ENCODE peak calls at places on chromosome 20, in ten cellular contexts. L is vagina, V is astrocyte of the spinal cord, R is upper lobe of right lung, N is fibroblast of lung, W is fibroblast of pulmonary artery, D is PC-3, P is heart left ventricle, F is A549, A is breast epithelium. C is an unnamed sample.
A peak's percentile ranks its signal among the peaks of the same experiment; 100 is the strongest.

GRCh38 chr20:6999381-6999780 is 231.9 kb downstream of the BMP2 start:
- DNase-seq in L (no peak), V (no peak), R (no peak), N (no peak), W (no peak), D (no peak), P (no peak), F (no peak), A (no peak), C (no peak)

GRCh38 chr20:62337558-62338293 is 29.4 kb downstream of the LAMA5 start:
- DNase-seq in L (no peak), V (no peak), R (no peak), N (no peak), W (no peak), D (no peak), P (no peak), F (no peak), A (no peak), C (no peak)

GRCh38 chr20:43662943-43663655 is 3.8 kb upstream of the MYBL2 start:
- DNase-seq in L (no peak), V (no peak), R (no peak), N (no peak), W (no peak), D (peak; percentile 78), P (no peak), F (no peak), A (no peak), C (peak; percentile 69)

GRCh38 chr20:38671701-38672292 is 52.5 kb upstream of the SLC32A1 start:
- DNase-seq in L (no peak), V (no peak), R (no peak), N (no peak), W (no peak), D (no peak), P (no peak), F (no peak), A (no peak), C (no peak)

GRCh38 chr20:23205656-23206055 is 119.5 kb upstream of the CD93 start:
- DNase-seq in L (no peak), V (peak; percentile 6), R (no peak), N (peak; percentile 83), W (peak; percentile 74), D (peak; percentile 51), P (peak; percentile 78), F (no peak), A (no peak), C (peak; percentile 69)

GRCh38 chr20:36070451-36070850 is 84.1 kb upstream of the EPB41L1 start:
- DNase-seq in L (no peak), V (no peak), R (no peak), N (no peak), W (no peak), D (no peak), P (no peak), F (no peak), A (peak; percentile 58), C (no peak)

GRCh38 chr20:32474009-32474716 is 111.0 kb downstream of the NOL4L start:
- DNase-seq in L (no peak), V (no peak), R (peak; percentile 74), N (no peak), W (no peak), D (no peak), P (no peak), F (no peak), A (no peak), C (no peak)

GRCh38 chr20:53839423-53840176 is 230.8 kb downstream of the BCAS1 start:
- DNase-seq in L (no peak), V (no peak), R (no peak), N (no peak), W (no peak), D (peak; percentile 43), P (peak; percentile 37), F (no peak), A (no peak), C (no peak)

GRCh38 chr20:24949756-24950127 is 673 bp downstream of the CST7 start:
- DNase-seq in L (no peak), V (no peak), R (no peak), N (no peak), W (no peak), D (no peak), P (no peak), F (no peak), A (no peak), C (no peak)
- H3K4me3 ChIP-seq in L (peak overlapping the region; percentile 16), V (no peak overlapping the region), R (peak overlapping the region; percentile 33), N (no peak overlapping the region), W (no peak overlapping the region), D (no peak overlapping the region), P (no peak overlapping the region), F (no peak overlapping the region), A (peak overlapping the region; percentile 26), C (no peak overlapping the region)

GRCh38 chr20:51574248-51575033 is 31.9 kb upstream of the NFATC2 start:
- DNase-seq in L (no peak), V (no peak), R (no peak), N (no peak), W (no peak), D (peak; percentile 45), P (no peak), F (no peak), A (no peak), C (peak; percentile 23)

GRCh38 chr20:51575486-51575885 is 33.0 kb upstream of the NFATC2 start:
- DNase-seq in L (no peak), V (no peak), R (no peak), N (no peak), W (no peak), D (no peak), P (no peak), F (no peak), A (no peak), C (no peak)

GRCh38 chr20:51578145-51578459 is 35.6 kb upstream of the NFATC2 start:
- DNase-seq in L (no peak), V (no peak), R (no peak), N (no peak), W (no peak), D (no peak), P (no peak), F (no peak), A (no peak), C (no peak)

GRCh38 chr20:51579137-51579536 is 36.6 kb upstream of the NFATC2 start:
- DNase-seq in L (no peak), V (peak; percentile 75), R (no peak), N (no peak), W (no peak), D (peak; percentile 28), P (no peak), F (no peak), A (no peak), C (peak; percentile 69)

DNA sequence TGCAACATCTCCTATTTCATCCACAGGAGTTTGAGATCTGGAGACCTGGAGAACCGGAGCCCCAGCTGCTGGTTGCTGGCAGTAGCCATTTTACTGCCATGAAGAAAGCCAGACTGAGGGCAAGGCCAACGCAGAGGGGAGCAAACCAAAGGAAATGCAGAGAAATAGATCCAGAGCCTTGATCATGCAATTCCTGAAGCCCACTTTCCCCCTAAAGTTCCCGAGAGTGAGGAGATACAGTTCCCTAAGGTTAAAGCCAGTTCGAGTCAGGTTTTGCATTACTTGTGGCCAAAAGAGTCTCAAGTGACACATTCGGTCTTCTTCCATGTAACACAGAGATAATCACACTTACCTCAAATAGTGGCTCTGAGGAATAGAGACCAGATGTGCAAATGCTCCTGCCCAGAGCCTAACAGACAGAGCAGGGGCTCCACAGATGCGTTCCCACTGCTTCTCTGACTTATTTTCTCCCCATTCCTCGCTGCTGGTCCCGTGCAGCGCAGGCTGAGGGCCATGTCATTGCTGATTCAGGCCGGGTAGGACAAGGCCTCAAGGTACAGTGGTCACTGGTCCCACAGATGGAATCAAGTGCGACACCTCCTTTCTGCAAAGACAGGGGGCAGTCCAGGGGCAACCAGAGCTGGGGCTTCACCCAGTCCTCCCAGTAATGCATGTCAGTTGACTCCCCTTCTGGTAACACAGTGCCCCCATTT is 35.1 kb upstream of the NFATC2 start:
- DNase-seq in L (no peak), V (no peak), R (no peak), N (no peak), W (no peak), D (no peak), P (no peak), F (no peak), A (no peak), C (no peak)
- TF ChIP-seq CTCF in L (no peak), V (no peak), R (no peak), N (no peak), W (no peak), D (no peak), P (no peak), F (no peak), A (no peak), C (no peak)

GRCh38 chr20:20491110-20491783 is 123.3 kb downstream of the INSM1 start:
- DNase-seq in L (no peak), V (peak; percentile 64), R (no peak), N (peak; percentile 64), W (peak; percentile 4), D (peak; percentile 24), P (no peak), F (no peak), A (no peak), C (peak; percentile 11)
- H3K4me3 ChIP-seq in L (no peak overlapping the region), V (no peak overlapping the region), R (no peak overlapping the region), N (no peak overlapping the region), W (no peak overlapping the region), D (no peak overlapping the region), P (no peak overlapping the region), F (no peak overlapping the region), A (no peak overlapping the region), C (no peak overlapping the region)

DNA sequence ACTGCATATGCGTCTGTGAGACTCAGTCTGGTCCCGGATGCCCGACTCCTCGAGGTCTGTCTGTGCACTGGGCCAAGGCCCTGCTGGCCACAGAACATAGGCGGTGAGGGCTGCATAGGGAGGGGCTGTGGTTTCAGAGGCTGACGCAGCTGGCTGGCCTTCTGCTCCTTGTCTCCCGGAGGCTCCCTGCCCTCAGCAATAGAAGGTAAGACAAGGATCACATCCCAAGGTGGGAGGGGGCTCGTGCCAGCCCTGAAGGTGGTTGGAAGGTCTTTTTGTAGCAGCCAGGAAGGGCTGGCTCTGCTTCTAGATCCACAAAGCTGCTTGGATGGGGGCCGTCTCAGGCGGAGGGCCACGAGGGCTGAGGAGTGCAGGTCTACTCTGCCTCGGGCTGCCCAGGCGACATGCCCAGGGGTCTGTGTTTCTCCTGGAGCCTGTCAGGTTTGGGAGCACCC is 239.8 kb upstream of the SULF2 start:
- DNase-seq in L (no peak), V (peak; percentile 70), R (no peak), N (peak; percentile 63), W (peak; percentile 88), D (peak; percentile 47), P (no peak), F (no peak), A (no peak), C (peak; percentile 35)
- TF ChIP-seq CTCF in L (no peak), V (no peak), R (no peak), N (no peak), W (no peak), D (no peak), P (no peak), F (no peak), A (no peak), C (no peak)

C was measured in foreskin fibroblast.